ENCODE peak calls at places on chromosomes 5 and 9, in ten cellular contexts. U is HFFc6, H is mucosa of descending colon, B is heart left ventricle, C is spleen, V is foreskin keratinocyte, M is GM10248, F is HFF-Myc, G is A549, P is breast epithelium. A is an unnamed sample.

GRCh38 chr9:19379697-19380046 is 364 bp downstream of the RPS6 start:
- DNase-seq in M (peak; percentile 28), G (no peak), U (no peak), H (peak; percentile 46), P (no peak), F (no peak), C (peak; percentile 91), B (no peak), V (peak; percentile 18), A (no peak)

GRCh38 chr9:94853887-94854286 is 127.4 kb downstream of the AOPEP start:
- DNase-seq in P (no peak), U (no peak), G (peak; percentile 70), F (no peak), H (no peak), C (no peak), B (no peak), M (no peak), V (no peak), A (no peak)

GRCh38 chr9:89807682-89808075 is 202.9 kb downstream of the GADD45G start:
- DNase-seq in U (no peak), P (no peak), M (no peak), F (no peak), H (no peak), C (no peak), B (no peak), V (no peak), G (no peak), A (no peak)

GRCh38 chr5:79408028-79408427 is 105.9 kb downstream of the HOMER1 start:
- DNase-seq in V (no peak), B (no peak), M (no peak), U (no peak), H (no peak), P (no peak), C (no peak), G (no peak), F (no peak), A (no peak)

GRCh38 chr9:113567361-113568080 is 104.0 kb downstream of the RGS3 start:
- DNase-seq in B (no peak), M (no peak), H (no peak), F (no peak), C (peak; percentile 42), G (no peak), P (no peak), U (no peak), V (no peak), A (no peak)

GRCh38 chr9:90642570-90643539 is at the start of gene DIRAS2:
- DNase-seq in C (peak; percentile 80), B (peak; percentile 19), G (peak; percentile 75), U (peak; percentile 11), F (peak; percentile 6), M (peak; percentile 25), V (peak; percentile 27), P (peak; percentile 38), H (peak; percentile 53), A (no peak)

GRCh38 chr9:37953775-37954437 is 50.0 kb upstream of the SLC25A51 start:
- DNase-seq in P (no peak), G (peak; percentile 88), M (peak; percentile 75), V (peak; percentile 94), U (peak; percentile 95), F (peak; percentile 91), H (no peak), B (no peak), C (peak; percentile 60), A (peak; percentile 55)

GRCh38 chr9:93154293-93154903 is 20.3 kb upstream of the NINJ1 start:
- DNase-seq in F (no peak), P (no peak), C (peak; percentile 74), H (peak; percentile 45), B (no peak), G (peak; percentile 47), M (peak; percentile 58), V (no peak), U (no peak), A (no peak)

GRCh38 chr9:135083241-135083810 is 4.1 kb upstream of the OLFM1 start:
- DNase-seq in C (peak; percentile 55), H (no peak), B (no peak), F (no peak), V (no peak), G (no peak), M (no peak), P (no peak), U (no peak), A (peak; percentile 54)

GRCh38 chr9:89436963-89437625 is 60.8 kb downstream of the SEMA4D start:
- DNase-seq in G (no peak), V (no peak), M (no peak), U (no peak), F (no peak), C (peak; percentile 91), B (no peak), H (peak; percentile 72), P (peak; percentile 20), A (no peak)

GRCh38 chr9:38401994-38402393 is 9.5 kb downstream of the ALDH1B1 start:
- DNase-seq in G (no peak), V (no peak), M (no peak), F (no peak), U (no peak), P (no peak), C (no peak), B (no peak), H (no peak), A (no peak)

GRCh38 chr5:2920312-2920711 is 168.8 kb upstream of the IRX2 start:
- DNase-seq in M (no peak), U (no peak), P (no peak), C (no peak), V (no peak), F (no peak), B (no peak), G (no peak), H (no peak), A (no peak)

GRCh38 chr9:87898151-87898550 is 15.5 kb downstream of the SPATA31E1 start:
- DNase-seq in H (no peak), B (no peak), V (no peak), C (no peak), G (no peak), P (no peak), F (no peak), U (peak; percentile 25), M (no peak), A (no peak)

GRCh38 chr9:87891754-87892153 is 9.1 kb downstream of the SPATA31E1 start:
- DNase-seq in U (no peak), P (no peak), H (no peak), G (no peak), V (no peak), B (no peak), C (no peak), F (no peak), M (no peak), A (no peak)

GRCh38 chr9:87892956-87893355 is 10.3 kb downstream of the SPATA31E1 start:
- DNase-seq in H (no peak), G (no peak), C (no peak), M (no peak), F (no peak), P (no peak), U (no peak), B (no peak), V (no peak), A (no peak)

GRCh38 chr9:87896891-87897290 is 14.2 kb downstream of the SPATA31E1 start:
- DNase-seq in H (no peak), U (no peak), C (no peak), G (no peak), B (no peak), M (no peak), F (no peak), P (no peak), V (no peak), A (no peak)

DNA sequence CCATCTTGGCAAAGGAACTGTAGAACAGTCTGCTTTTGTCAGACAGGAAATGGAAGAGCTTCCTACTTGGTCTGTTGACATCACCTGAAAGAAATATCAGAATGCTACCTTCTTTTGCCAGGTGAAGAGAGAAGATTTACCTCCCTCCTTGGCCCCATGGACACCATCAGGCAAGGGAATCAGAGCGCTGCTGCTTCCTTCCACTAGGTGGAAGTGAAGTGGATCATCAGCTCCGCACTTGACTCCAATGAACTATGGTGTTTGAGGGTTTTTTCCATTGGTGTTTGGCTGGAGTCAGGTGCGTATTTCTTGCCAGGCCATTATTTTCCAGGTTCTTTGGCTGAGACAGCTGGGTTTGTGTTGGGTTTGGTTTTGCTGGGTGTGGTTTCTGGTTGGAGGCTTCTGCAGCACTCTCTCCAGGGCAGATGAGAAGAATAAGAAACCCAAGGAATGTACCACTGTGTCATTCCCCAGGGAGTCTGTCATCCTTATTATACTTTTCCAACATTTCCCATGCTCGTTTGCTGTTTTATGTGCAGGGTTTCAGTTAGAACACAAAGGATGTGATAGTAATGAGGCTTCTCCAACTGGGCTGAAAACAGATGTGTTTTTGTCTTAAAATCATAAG is 12.4 kb downstream of the SPATA31E1 start:
- DNase-seq in P (no peak), M (no peak), G (no peak), F (no peak), U (no peak), B (no peak), H (no peak), V (no peak), C (no peak), A (no peak)
- TF ChIP-seq CTCF in P (no peak), M (no peak), G (no peak), F (peak; percentile 6), U (peak; percentile 1), B (no peak), H (no peak), V (no peak), C (no peak), A (peak; percentile 25)

GRCh38 chr9:36450110-36450732 is 50.2 kb upstream of the RNF38 start:
- DNase-seq in B (no peak), H (peak; percentile 53), U (peak; percentile 25), V (no peak), F (no peak), C (no peak), P (no peak), G (peak; percentile 60), M (peak; percentile 28), A (no peak)
- TF ChIP-seq CTCF in B (peak; percentile 71), H (peak; percentile 36), U (peak; percentile 89), V (peak; percentile 81), F (peak; percentile 68), C (peak; percentile 72), P (peak; percentile 63), G (peak; percentile 96), M (peak; percentile 58), A (peak; percentile 91)

GRCh38 chr9:133371261-133371711 is 4.6 kb downstream of the SURF4 start:
- DNase-seq in G (no peak), V (no peak), C (peak; percentile 82), F (no peak), U (no peak), B (no peak), M (no peak), H (no peak), P (no peak), A (no peak)
- TF ChIP-seq CTCF in G (no peak), V (peak; percentile 44), C (no peak), F (no peak), U (no peak), B (no peak), M (peak; percentile 33), H (no peak), P (no peak), A (no peak)

DNA sequence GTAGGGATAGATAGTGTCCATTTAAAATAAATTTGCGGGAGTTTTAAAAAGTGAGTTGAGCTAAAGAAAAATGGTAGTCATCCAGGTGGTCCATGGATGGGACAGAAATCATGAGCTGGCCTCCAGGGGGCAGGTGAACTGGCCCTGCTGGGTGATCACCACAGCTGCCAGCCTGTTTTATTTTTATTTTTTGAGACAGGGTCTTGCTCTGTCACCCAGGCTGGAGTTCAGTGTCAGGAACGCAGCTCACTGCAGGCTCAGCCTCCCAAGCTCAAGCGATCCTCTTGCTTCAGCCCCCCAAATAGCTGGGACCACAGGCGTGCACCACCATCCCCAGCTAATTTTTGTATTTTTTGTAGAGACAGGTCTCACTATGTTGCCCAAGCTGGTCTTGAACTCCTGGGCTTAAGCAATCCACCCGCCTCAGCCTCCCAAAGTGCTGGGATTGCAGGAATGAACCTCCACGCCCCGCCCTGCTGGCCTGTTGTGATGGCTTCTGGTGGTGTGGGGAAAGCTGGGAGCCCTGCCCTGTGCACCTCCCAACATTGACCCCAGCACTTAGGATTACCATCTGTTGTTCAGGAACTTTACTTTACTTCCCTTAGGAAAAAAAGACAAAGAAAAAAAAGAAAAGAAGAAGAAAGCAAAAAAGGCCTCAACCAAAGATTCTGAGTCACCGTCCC is 14.8 kb downstream of the CD74 start:
- DNase-seq in C (no peak), V (no peak), P (no peak), M (no peak), F (no peak), B (no peak), U (no peak), H (no peak), G (no peak), A (no peak)
- TF ChIP-seq CTCF in C (no peak), V (no peak), P (no peak), M (no peak), F (no peak), B (no peak), U (peak; percentile 51), H (no peak), G (no peak), A (peak; percentile 29)

A was measured in chondrocyte.